ENCODE peak calls at places on chromosomes 4 and X, in five cellular contexts. One of them, this sample, is unnamed.

GRCh38 chr4:42397256-42397634 is at the start of gene SHISA3:
- DNase-seq in fibroblast of mammary gland: peak; percentile 24
- DNase-seq in AG09309: no peak
- DNase-seq in fibroblast of pulmonary artery: peak; percentile 52
- DNase-seq in pancreas: peak; percentile 59
- DNase-seq in this sample: no peak

GRCh38 chrX:2385224-2385623 is 115.6 kb downstream of the DHRSX start:
- DNase-seq in fibroblast of mammary gland: peak; percentile 83
- DNase-seq in AG09309: peak; percentile 48
- DNase-seq in fibroblast of pulmonary artery: peak; percentile 75
- DNase-seq in pancreas: no peak
- DNase-seq in this sample: peak; percentile 91

GRCh38 chr4:85024671-85025070 is 58.2 kb upstream of the WDFY3 start:
- DNase-seq in fibroblast of mammary gland: peak; percentile 79
- DNase-seq in AG09309: no peak
- DNase-seq in fibroblast of pulmonary artery: no peak
- DNase-seq in pancreas: no peak
- DNase-seq in this sample: no peak

GRCh38 chrX:102155806-102156179 is at the start of gene BEX5:
- DNase-seq in fibroblast of mammary gland: peak; percentile 5
- DNase-seq in AG09309: no peak
- DNase-seq in fibroblast of pulmonary artery: no peak
- DNase-seq in pancreas: peak; percentile 76
- DNase-seq in this sample: no peak

GRCh38 chrX:119870626-119871131 is 854 bp downstream of the RNF113A start:
- DNase-seq in fibroblast of mammary gland: no peak
- DNase-seq in AG09309: no peak
- DNase-seq in fibroblast of pulmonary artery: no peak
- DNase-seq in pancreas: no peak
- DNase-seq in this sample: peak; percentile 0

GRCh38 chrX:9919632-9920172 is 47.5 kb upstream of the CLDN34 start:
- DNase-seq in fibroblast of mammary gland: no peak
- DNase-seq in AG09309: no peak
- DNase-seq in fibroblast of pulmonary artery: no peak
- DNase-seq in pancreas: no peak
- DNase-seq in this sample: no peak

GRCh38 chrX:49001521-49002090 is 458 bp downstream of the GRIPAP1 start:
- DNase-seq in fibroblast of mammary gland: peak; percentile 58
- DNase-seq in AG09309: no peak
- DNase-seq in fibroblast of pulmonary artery: peak; percentile 47
- DNase-seq in pancreas: no peak
- DNase-seq in this sample: peak; percentile 9

GRCh38 chrX:56766554-56767412 is 37.7 kb downstream of the NBDY start:
- DNase-seq in fibroblast of mammary gland: peak; percentile 30
- DNase-seq in AG09309: no peak
- DNase-seq in fibroblast of pulmonary artery: peak; percentile 64
- DNase-seq in pancreas: no peak
- DNase-seq in this sample: peak; percentile 9

GRCh38 chr4:30950737-30951136 is 230.6 kb downstream of the PCDH7 start:
- DNase-seq in fibroblast of mammary gland: no peak
- DNase-seq in AG09309: no peak
- DNase-seq in fibroblast of pulmonary artery: no peak
- DNase-seq in pancreas: no peak
- DNase-seq in this sample: no peak

GRCh38 chr4:121139533-121140222 is 24.4 kb downstream of the TNIP3 start:
- DNase-seq in fibroblast of mammary gland: peak; percentile 55
- DNase-seq in AG09309: no peak
- DNase-seq in fibroblast of pulmonary artery: peak; percentile 58
- DNase-seq in pancreas: no peak
- DNase-seq in this sample: peak; percentile 52

GRCh38 chr4:102732678-102733445 is 27.9 kb downstream of the MANBA start:
- DNase-seq in fibroblast of mammary gland: no peak
- DNase-seq in AG09309: no peak
- DNase-seq in fibroblast of pulmonary artery: no peak
- DNase-seq in pancreas: no peak
- DNase-seq in this sample: no peak

GRCh38 chrX:72079607-72080006 is 52.1 kb downstream of the RTL5 start:
- DNase-seq in fibroblast of mammary gland: no peak
- DNase-seq in AG09309: no peak
- DNase-seq in fibroblast of pulmonary artery: peak; percentile 44
- DNase-seq in pancreas: no peak
- DNase-seq in this sample: no peak

GRCh38 chrX:118637997-118638396 is 89.4 kb upstream of the IL13RA1 start:
- DNase-seq in fibroblast of mammary gland: no peak
- DNase-seq in AG09309: no peak
- DNase-seq in fibroblast of pulmonary artery: peak; percentile 26
- DNase-seq in pancreas: no peak
- DNase-seq in this sample: no peak
- TF ChIP-seq CTCF in fibroblast of mammary gland: peak; percentile 18
- TF ChIP-seq CTCF in AG09309: peak; percentile 35
- TF ChIP-seq CTCF in fibroblast of pulmonary artery: peak; percentile 36
- TF ChIP-seq CTCF in pancreas: no peak
- TF ChIP-seq CTCF in this sample: peak; percentile 33

DNA sequence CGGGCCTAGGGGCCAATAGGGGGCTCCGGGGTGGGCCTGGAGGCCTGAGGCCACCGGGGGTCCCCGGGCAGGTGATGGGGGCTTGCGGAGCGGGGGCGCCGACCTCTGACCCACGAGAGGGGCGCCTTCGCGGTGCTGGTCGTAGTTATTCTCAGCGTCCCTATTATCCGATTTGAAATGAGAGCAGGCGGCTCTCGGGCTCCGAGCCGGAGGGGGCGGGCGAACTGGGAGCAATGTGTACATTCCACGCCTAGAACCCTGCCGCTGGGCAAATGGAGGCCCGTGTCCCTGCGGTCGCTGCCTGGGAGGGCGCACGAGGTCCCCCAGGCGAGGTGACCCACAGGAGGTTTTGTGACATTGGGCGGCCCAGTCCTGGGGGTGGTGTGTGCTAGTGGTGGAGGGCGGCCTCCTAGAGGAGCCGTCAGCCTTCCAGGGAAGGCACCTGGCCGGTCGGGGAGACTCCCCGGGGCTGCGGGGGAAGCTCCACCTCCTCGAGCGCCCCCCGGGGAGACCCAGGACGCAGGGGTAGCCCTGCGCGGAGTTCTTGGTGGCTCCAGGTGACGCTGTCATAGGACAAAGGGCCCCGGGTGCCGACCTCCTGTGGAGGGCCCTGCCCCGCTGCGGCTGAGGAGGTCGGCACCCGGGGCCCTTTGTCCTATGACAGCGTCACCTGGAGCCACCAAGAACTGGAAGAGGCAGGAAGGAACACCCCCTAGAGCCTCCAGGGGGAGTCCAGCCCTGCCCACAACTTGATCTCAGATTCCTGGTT is 102.6 kb upstream of the PRKX start:
- DNase-seq in fibroblast of mammary gland: peak; percentile 28
- DNase-seq in AG09309: no peak
- DNase-seq in fibroblast of pulmonary artery: peak; percentile 16
- DNase-seq in pancreas: peak; percentile 83
- DNase-seq in this sample: peak; percentile 9
- TF ChIP-seq CTCF in fibroblast of mammary gland: peak; percentile 10
- TF ChIP-seq CTCF in AG09309: peak; percentile 31
- TF ChIP-seq CTCF in fibroblast of pulmonary artery: no peak
- TF ChIP-seq CTCF in pancreas: no peak
- TF ChIP-seq CTCF in this sample: no peak

GRCh38 chr4:20249333-20249732 is 2.4 kb upstream of the SLIT2 start:
- DNase-seq in fibroblast of mammary gland: peak; percentile 74
- DNase-seq in AG09309: no peak
- DNase-seq in fibroblast of pulmonary artery: peak; percentile 81
- DNase-seq in pancreas: no peak
- DNase-seq in this sample: peak; percentile 68
- TF ChIP-seq CTCF in fibroblast of mammary gland: peak; percentile 77
- TF ChIP-seq CTCF in AG09309: peak; percentile 66
- TF ChIP-seq CTCF in fibroblast of pulmonary artery: peak; percentile 86
- TF ChIP-seq CTCF in pancreas: peak; percentile 19
- TF ChIP-seq CTCF in this sample: peak; percentile 83

GRCh38 chr4:57023104-57023503 is 44.4 kb downstream of the POLR2B start:
- DNase-seq in fibroblast of mammary gland: peak; percentile 88
- DNase-seq in AG09309: peak; percentile 93
- DNase-seq in fibroblast of pulmonary artery: peak; percentile 86
- DNase-seq in pancreas: no peak
- DNase-seq in this sample: peak; percentile 96

GRCh38 chr4:57013529-57014120 is 34.9 kb downstream of the POLR2B start:
- DNase-seq in fibroblast of mammary gland: no peak
- DNase-seq in AG09309: no peak
- DNase-seq in fibroblast of pulmonary artery: no peak
- DNase-seq in pancreas: no peak
- DNase-seq in this sample: no peak

GRCh38 chr4:57020467-57021101 is 41.9 kb downstream of the POLR2B start:
- DNase-seq in fibroblast of mammary gland: peak; percentile 91
- DNase-seq in AG09309: peak; percentile 77
- DNase-seq in fibroblast of pulmonary artery: peak; percentile 94
- DNase-seq in pancreas: no peak
- DNase-seq in this sample: peak; percentile 84

GRCh38 chr4:57018930-57019329 is 40.2 kb downstream of the POLR2B start:
- DNase-seq in fibroblast of mammary gland: peak; percentile 25
- DNase-seq in AG09309: no peak
- DNase-seq in fibroblast of pulmonary artery: peak; percentile 49
- DNase-seq in pancreas: no peak
- DNase-seq in this sample: no peak
- TF ChIP-seq CTCF in fibroblast of mammary gland: no peak
- TF ChIP-seq CTCF in AG09309: peak; percentile 19
- TF ChIP-seq CTCF in fibroblast of pulmonary artery: peak; percentile 23
- TF ChIP-seq CTCF in pancreas: no peak
- TF ChIP-seq CTCF in this sample: peak; percentile 59

GRCh38 chr4:155954118-155954503 is 445 bp upstream of the CTSO start:
- DNase-seq in fibroblast of mammary gland: no peak
- DNase-seq in AG09309: no peak
- DNase-seq in fibroblast of pulmonary artery: no peak
- DNase-seq in pancreas: no peak
- DNase-seq in this sample: no peak

GRCh38 chr4:155953151-155954117 is at the start of gene CTSO:
- DNase-seq in fibroblast of mammary gland: peak; percentile 86
- DNase-seq in AG09309: no peak
- DNase-seq in fibroblast of pulmonary artery: peak; percentile 88
- DNase-seq in pancreas: peak; percentile 85
- DNase-seq in this sample: peak; percentile 53

GRCh38 chr4:155952546-155952945 is 1.1 kb downstream of the CTSO start:
- DNase-seq in fibroblast of mammary gland: peak; percentile 45
- DNase-seq in AG09309: no peak
- DNase-seq in fibroblast of pulmonary artery: peak; percentile 42
- DNase-seq in pancreas: no peak
- DNase-seq in this sample: peak; percentile 6

GRCh38 chr4:155948541-155948940 is 5.1 kb downstream of the CTSO start:
- DNase-seq in fibroblast of mammary gland: no peak
- DNase-seq in AG09309: no peak
- DNase-seq in fibroblast of pulmonary artery: no peak
- DNase-seq in pancreas: no peak
- DNase-seq in this sample: no peak

DNA sequence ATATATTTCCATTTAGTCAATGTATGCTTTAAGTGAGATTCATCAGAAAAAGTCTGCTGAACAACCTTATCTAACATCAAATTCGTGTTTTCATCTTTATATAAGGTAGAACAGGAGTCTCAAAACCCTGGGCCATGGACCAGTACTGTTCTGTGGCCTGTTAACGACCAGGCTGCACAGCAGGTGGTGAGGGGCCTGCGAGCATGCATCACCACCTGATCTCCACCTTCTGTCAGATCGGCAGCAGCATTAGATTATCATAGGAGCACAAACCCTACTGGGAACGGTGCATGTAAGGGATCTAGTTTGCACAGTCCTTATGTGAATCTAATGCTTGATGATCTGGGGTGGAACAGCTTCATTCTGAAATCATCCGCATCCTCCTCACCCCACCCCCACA is 3.2 kb downstream of the CTSO start:
- DNase-seq in fibroblast of mammary gland: no peak
- DNase-seq in AG09309: no peak
- DNase-seq in fibroblast of pulmonary artery: no peak
- DNase-seq in pancreas: no peak
- DNase-seq in this sample: no peak
- TF ChIP-seq CTCF in fibroblast of mammary gland: no peak
- TF ChIP-seq CTCF in AG09309: no peak
- TF ChIP-seq CTCF in fibroblast of pulmonary artery: no peak
- TF ChIP-seq CTCF in pancreas: no peak
- TF ChIP-seq CTCF in this sample: no peak

DNA sequence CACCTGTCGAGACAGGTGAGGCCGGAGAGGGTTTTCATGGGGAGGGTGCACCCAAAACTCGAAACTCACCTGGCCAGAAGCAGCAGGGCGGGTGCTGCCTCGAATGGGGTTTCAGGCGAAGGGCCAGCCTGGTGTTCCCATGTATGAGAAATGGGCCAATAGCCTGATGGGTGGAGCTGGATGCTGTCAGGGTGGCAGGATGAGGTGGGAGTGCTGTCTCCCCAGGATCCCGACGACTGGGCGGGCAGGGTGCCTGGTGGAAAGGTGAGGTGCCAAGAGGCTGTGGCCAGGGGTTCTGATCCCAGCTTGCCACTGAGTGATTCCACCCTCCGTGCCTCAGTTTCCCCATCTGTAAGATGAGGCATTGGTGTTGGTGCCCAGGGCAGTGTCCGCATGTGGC is 16.8 kb upstream of the SH3TC1 start:
- DNase-seq in fibroblast of mammary gland: no peak
- DNase-seq in AG09309: no peak
- DNase-seq in fibroblast of pulmonary artery: no peak
- DNase-seq in pancreas: no peak
- DNase-seq in this sample: no peak
- TF ChIP-seq CTCF in fibroblast of mammary gland: no peak
- TF ChIP-seq CTCF in AG09309: no peak
- TF ChIP-seq CTCF in fibroblast of pulmonary artery: no peak
- TF ChIP-seq CTCF in pancreas: no peak
- TF ChIP-seq CTCF in this sample: no peak

GRCh38 chr4:18033111-18034085 is 11.8 kb upstream of the LCORL start:
- DNase-seq in fibroblast of mammary gland: peak; percentile 86
- DNase-seq in AG09309: no peak
- DNase-seq in fibroblast of pulmonary artery: peak; percentile 34
- DNase-seq in pancreas: no peak
- DNase-seq in this sample: no peak
- TF ChIP-seq CTCF in fibroblast of mammary gland: no peak
- TF ChIP-seq CTCF in AG09309: no peak
- TF ChIP-seq CTCF in fibroblast of pulmonary artery: no peak
- TF ChIP-seq CTCF in pancreas: no peak
- TF ChIP-seq CTCF in this sample: no peak

GRCh38 chr4:180909279-180909678 is 1333.9 kb upstream of the TENM3 start:
- DNase-seq in fibroblast of mammary gland: peak; percentile 56
- DNase-seq in AG09309: no peak
- DNase-seq in fibroblast of pulmonary artery: no peak
- DNase-seq in pancreas: no peak
- DNase-seq in this sample: no peak
- TF ChIP-seq CTCF in fibroblast of mammary gland: peak; percentile 70
- TF ChIP-seq CTCF in AG09309: peak; percentile 72
- TF ChIP-seq CTCF in fibroblast of pulmonary artery: no peak
- TF ChIP-seq CTCF in pancreas: no peak
- TF ChIP-seq CTCF in this sample: peak; percentile 30

GRCh38 chrX:77440310-77440709 is 6.9 kb upstream of the FGF16 start:
- DNase-seq in fibroblast of mammary gland: no peak
- DNase-seq in AG09309: no peak
- DNase-seq in fibroblast of pulmonary artery: no peak
- DNase-seq in pancreas: no peak
- DNase-seq in this sample: no peak
- TF ChIP-seq CTCF in fibroblast of mammary gland: no peak
- TF ChIP-seq CTCF in AG09309: no peak
- TF ChIP-seq CTCF in fibroblast of pulmonary artery: no peak
- TF ChIP-seq CTCF in pancreas: no peak
- TF ChIP-seq CTCF in this sample: no peak

This sample was measured in HFFc6.